ENCODE peak calls at places on chromosomes 13 and 19, in four cellular contexts. C is K562, H is A549, I is GM12878. V is an unnamed sample.

GRCh38 chr19:19004144-19004543 is 29.2 kb downstream of the SUGP2 start:
- DNase-seq in C (no peak), H (no peak), I (no peak), V (no peak)

GRCh38 chr19:5719274-5719960 is 529 bp downstream of the LONP1 start:
- DNase-seq in C (peak), H (no peak), I (no peak), V (peak)

GRCh38 chr13:36418022-36418805 is 14.1 kb upstream of the CCNA1 start:
- DNase-seq in C (no peak), H (no peak), I (peak), V (peak)

GRCh38 chr19:32498641-32499200 is 82.3 kb upstream of the PDCD5 start:
- DNase-seq in C (no peak), H (no peak), I (no peak), V (no peak)

GRCh38 chr19:33388231-33388816 is 14.8 kb downstream of the CEBPG start:
- DNase-seq in C (no peak), H (no peak), I (no peak), V (no peak)

GRCh38 chr13:33855371-33855895 is 37.5 kb downstream of the RFC3 start:
- DNase-seq in C (no peak), H (no peak), I (no peak), V (no peak)

GRCh38 chr19:3969435-3970312 is 1.2 kb downstream of the DAPK3 start:
- DNase-seq in C (no peak), H (peak), I (no peak), V (peak)

GRCh38 chr19:9857920-9858746 is 23.0 kb downstream of the PIN1 start:
- DNase-seq in C (no peak), H (no peak), I (no peak), V (no peak)

GRCh38 chr13:38577048-38577447 is 109.8 kb upstream of the FREM2 start:
- DNase-seq in C (no peak), H (no peak), I (no peak), V (no peak)

GRCh38 chr13:27622881-27623280 is 1.2 kb downstream of the POLR1D start:
- DNase-seq in C (no peak), H (no peak), I (no peak), V (no peak)

GRCh38 chr13:113413178-113413897 is 40.0 kb downstream of the ADPRHL1 start:
- DNase-seq in C (no peak), H (no peak), I (no peak), V (no peak)

GRCh38 chr19:33396701-33397535 is 23.4 kb downstream of the CEBPG start:
- DNase-seq in C (no peak), H (no peak), I (no peak), V (no peak)

GRCh38 chr19:3783660-3784584 is 2.3 kb downstream of the MATK start:
- DNase-seq in C (peak), H (no peak), I (no peak), V (no peak)

GRCh38 chr19:17020823-17021222 is 5.8 kb downstream of the CPAMD8 start:
- DNase-seq in C (peak), H (no peak), I (no peak), V (no peak)

GRCh38 chr13:33069365-33069764 is 53.1 kb downstream of the KL start:
- DNase-seq in C (peak), H (no peak), I (no peak), V (no peak)

GRCh38 chr13:94435604-94436226 is 43.8 kb downstream of the DCT start:
- DNase-seq in C (peak), H (peak), I (no peak), V (peak)
- TF ChIP-seq ELK1 in C (no peak), H (no peak), I (no peak), V (no peak)

GRCh38 chr19:46221981-46222610 is 7.4 kb upstream of the IGFL1 start:
- DNase-seq in C (no peak), H (peak), I (no peak), V (peak)
- TF ChIP-seq ELK1 in C (no peak), H (no peak), I (no peak), V (no peak)

GRCh38 chr13:111359237-111359915 is 38.9 kb downstream of the TEX29 start:
- DNase-seq in C (no peak), H (no peak), I (no peak), V (peak)
- TF ChIP-seq ELK1 in C (no peak), H (no peak), I (no peak), V (no peak)

GRCh38 chr19:23440791-23441190 is 45.5 kb upstream of the ZNF91 start:
- DNase-seq in C (peak), H (peak), I (no peak), V (no peak)
- TF ChIP-seq ELK1 in C (no peak), H (no peak), I (no peak), V (no peak)

GRCh38 chr19:54482889-54483288 is 9.8 kb upstream of the CDC42EP5 start:
- DNase-seq in C (no peak), H (no peak), I (no peak), V (no peak)

GRCh38 chr19:54484451-54484850 is 11.4 kb upstream of the CDC42EP5 start:
- DNase-seq in C (no peak), H (no peak), I (no peak), V (no peak)

GRCh38 chr19:54489341-54489740 is 13.3 kb upstream of the LAIR2 start:
- DNase-seq in C (no peak), H (no peak), I (no peak), V (no peak)

GRCh38 chr19:54489766-54490165 is 12.9 kb upstream of the LAIR2 start:
- DNase-seq in C (no peak), H (no peak), I (no peak), V (no peak)

DNA sequence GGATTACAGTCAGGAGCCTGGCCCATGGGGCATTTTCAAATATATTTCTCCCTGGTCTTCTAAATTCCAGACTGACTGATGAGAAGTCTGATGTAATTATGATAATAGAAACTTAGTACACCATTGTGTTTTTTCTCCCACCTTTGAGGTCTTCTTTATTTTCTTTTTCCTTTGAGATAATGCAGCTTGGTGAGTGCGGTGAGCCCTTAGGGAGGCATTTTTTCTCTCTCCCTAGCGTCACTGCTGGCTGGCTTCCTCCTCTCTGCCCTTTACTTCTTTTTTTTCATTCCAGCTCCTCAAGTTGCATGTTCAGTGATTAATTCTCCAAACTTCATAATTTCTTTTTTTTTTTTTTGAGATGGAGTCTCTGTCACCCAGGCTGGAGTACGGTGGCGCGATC is 12.8 kb upstream of the CDC42EP5 start:
- DNase-seq in C (no peak), H (no peak), I (no peak), V (no peak)
- TF ChIP-seq ELK1 in C (no peak), H (no peak), I (no peak), V (no peak)